ENCODE peak calls at places on chromosomes 2 and 18, in seven cellular contexts. B is NCI-H1105; P is activated CD4-positive, alpha-beta T cell treated with anti-CD3 and anti-CD28 coated beads, Interleukin-2, amount 50 U/mL, for 48 hours; E is stimulated activated CD4-positive, alpha-beta T cell treated with anti-CD3 and anti-CD28 coated beads, Interleukin-2, amount 100 ng/mL, for 48 hours; U is neuronal stem cell; Z is neural crest cell; Y is kidney tubule cell. O is an unnamed sample.

GRCh38 chr2:139196754-139197153 is 416.6 kb upstream of the NXPH2 start:
- DNase-seq in Y (no peak), B (no peak), P (no peak), U (no peak), Z (no peak), E (no peak), O (no peak)

GRCh38 chr2:71575966-71576365 is 122.6 kb downstream of the DYSF start:
- DNase-seq in B (no peak), U (no peak), P (no peak), E (no peak), Z (no peak), Y (no peak), O (no peak)

GRCh38 chr2:239964399-239965185 is 60.5 kb downstream of the NDUFA10 start:
- DNase-seq in Y (no peak), E (no peak), P (no peak), Z (no peak), U (no peak), B (no peak), O (no peak)

GRCh38 chr18:34809697-34810096 is 99.6 kb downstream of the DTNA start:
- DNase-seq in U (no peak), Y (peak), Z (no peak), E (no peak), B (peak), P (no peak), O (peak)

GRCh38 chr2:241217320-241218031 is 29.0 kb downstream of the ANO7 start:
- DNase-seq in Z (peak), U (peak), P (peak), Y (peak), B (no peak), E (no peak), O (peak)

GRCh38 chr18:22841840-22842239 is 91.3 kb upstream of the RBBP8 start:
- DNase-seq in Y (peak), U (no peak), Z (no peak), P (no peak), B (no peak), E (no peak), O (no peak)

GRCh38 chr2:10038123-10038522 is 5.2 kb upstream of the KLF11 start:
- DNase-seq in Z (no peak), B (no peak), P (no peak), Y (no peak), U (no peak), E (no peak), O (no peak)

GRCh38 chr2:207115715-207116364 is 49.9 kb downstream of the KLF7 start:
- DNase-seq in Z (no peak), E (no peak), Y (no peak), B (no peak), U (no peak), P (no peak), O (no peak)

GRCh38 chr2:112121682-112122254 is 16.4 kb upstream of the FBLN7 start:
- DNase-seq in Z (peak), P (no peak), E (peak), U (no peak), B (peak), Y (peak), O (peak)

GRCh38 chr2:213751446-213751845 is 467.2 kb downstream of the SPAG16 start:
- DNase-seq in E (no peak), Z (no peak), P (no peak), Y (no peak), B (no peak), U (no peak), O (no peak)

GRCh38 chr2:113157108-113157896 is 16.5 kb upstream of the PSD4 start:
- DNase-seq in Y (peak), U (no peak), E (peak), Z (peak), P (peak), B (peak), O (peak)

GRCh38 chr2:200814917-200815316 is 3.2 kb downstream of the BZW1 start:
- DNase-seq in U (no peak), E (no peak), Z (no peak), Y (no peak), P (no peak), B (no peak), O (no peak)

GRCh38 chr18:58335821-58336220 is 291.8 kb downstream of the NEDD4L start:
- DNase-seq in Z (no peak), B (no peak), E (no peak), P (no peak), U (no peak), Y (no peak), O (no peak)

GRCh38 chr18:49300538-49300937 is 159.9 kb downstream of the DYM start:
- DNase-seq in B (no peak), Z (no peak), P (no peak), E (no peak), U (no peak), Y (no peak), O (no peak)

GRCh38 chr2:25310690-25310964 is 31.1 kb downstream of the DNMT3A start:
- DNase-seq in P (no peak), Z (no peak), B (no peak), E (no peak), U (no peak), Y (no peak), O (no peak)

GRCh38 chr18:65039578-65039977 is 711.2 kb upstream of the CDH7 start:
- DNase-seq in B (no peak), Y (no peak), E (no peak), P (no peak), U (no peak), Z (no peak), O (no peak)

GRCh38 chr2:241601841-241602240 is 35.1 kb downstream of the THAP4 start:
- DNase-seq in E (no peak), P (no peak), U (no peak), B (no peak), Y (no peak), Z (no peak), O (no peak)

GRCh38 chr2:113175736-113176695 is 2.2 kb downstream of the PSD4 start:
- DNase-seq in U (no peak), E (no peak), P (no peak), Z (no peak), Y (no peak), B (no peak), O (no peak)

GRCh38 chr2:101200714-101201113 is 49.5 kb upstream of the TBC1D8 start:
- DNase-seq in Y (peak), U (no peak), E (no peak), Z (no peak), P (no peak), B (no peak), O (no peak)

GRCh38 chr18:47323158-47323557 is 71.7 kb upstream of the SKOR2 start:
- DNase-seq in P (no peak), Z (no peak), E (no peak), Y (peak), B (no peak), U (no peak), O (no peak)

GRCh38 chr2:147297820-147298219 is 547.0 kb upstream of the ACVR2A start:
- DNase-seq in P (peak), Z (no peak), B (no peak), Y (no peak), U (no peak), E (peak), O (no peak)

GRCh38 chr18:79400091-79400590 is 4.4 kb downstream of the NFATC1 start:
- DNase-seq in Y (peak), B (no peak), P (peak), E (peak), U (no peak), Z (no peak), O (peak)

GRCh38 chr18:44852818-44853217 is 172.1 kb downstream of the SETBP1 start:
- DNase-seq in P (no peak), B (peak), E (no peak), U (no peak), Z (no peak), Y (peak), O (no peak)

GRCh38 chr2:122072666-122073065 is 317.2 kb downstream of the TSN start:
- DNase-seq in E (no peak), Y (peak), Z (no peak), P (no peak), B (no peak), U (no peak), O (no peak)

GRCh38 chr2:115364078-115364477 is 921.6 kb downstream of the DPP10 start:
- DNase-seq in Z (no peak), B (no peak), E (no peak), P (no peak), Y (no peak), U (no peak), O (no peak)

GRCh38 chr2:42021490-42021889 is 26.3 kb upstream of the PKDCC start:
- DNase-seq in E (no peak), Y (no peak), U (no peak), P (no peak), Z (no peak), B (no peak), O (no peak)

GRCh38 chr18:44130365-44130942 is 550.2 kb upstream of the SETBP1 start:
- DNase-seq in Y (peak), P (no peak), U (peak), B (peak), Z (peak), E (no peak), O (peak)

GRCh38 chr2:217249490-217250451 is 389.9 kb upstream of the TNP1 start:
- DNase-seq in U (no peak), E (no peak), B (no peak), Z (no peak), P (no peak), Y (no peak), O (peak)

O was measured in HEK293T.